ENCODE peak calls at places on chromosomes 2 and 18, in four cellular contexts. W, Z, K and Q are unnamed samples.

GRCh38 chr2:36561223-36561944 is 36.6 kb downstream of the FEZ2 start:
- DNase-seq in W (peak), Z (no peak), K (peak), Q (no peak)

GRCh38 chr18:71673498-71673897 is 870.6 kb downstream of the CBLN2 start:
- DNase-seq in W (no peak), Z (no peak), K (no peak), Q (no peak)

GRCh38 chr18:11850821-11851155 is 425 bp upstream of the CHMP1B start:
- DNase-seq in W (no peak), Z (no peak), K (no peak), Q (no peak)

GRCh38 chr2:84878459-84878858 is 2.4 kb downstream of the TRABD2A start:
- DNase-seq in W (no peak), Z (no peak), K (no peak), Q (no peak)

GRCh38 chr2:13401312-13401711 is 684.6 kb downstream of the TRIB2 start:
- DNase-seq in W (no peak), Z (no peak), K (no peak), Q (no peak)

GRCh38 chr18:76376225-76376624 is 118.8 kb downstream of the ZNF516 start:
- DNase-seq in W (no peak), Z (no peak), K (no peak), Q (peak)

GRCh38 chr2:218546012-218546411 is 22.1 kb downstream of the USP37 start:
- DNase-seq in W (no peak), Z (no peak), K (no peak), Q (no peak)

GRCh38 chr2:240602266-240603050 is 15.9 kb downstream of the CAPN10 start:
- DNase-seq in W (no peak), Z (no peak), K (no peak), Q (no peak)

GRCh38 chr2:218983263-218983970 is 1.6 kb downstream of the FEV start:
- DNase-seq in W (no peak), Z (no peak), K (no peak), Q (no peak)

GRCh38 chr2:48760848-48761247 is 5.3 kb upstream of the LHCGR start:
- DNase-seq in W (no peak), Z (no peak), K (no peak), Q (no peak)

GRCh38 chr18:75500510-75500909 is 73.0 kb upstream of the SMIM21 start:
- DNase-seq in W (no peak), Z (no peak), K (no peak), Q (no peak)

GRCh38 chr2:127650785-127651380 is 4.9 kb downstream of the GPR17 start:
- DNase-seq in W (no peak), Z (no peak), K (no peak), Q (no peak)

GRCh38 chr2:1510184-1510583 is 96.9 kb downstream of the TPO start:
- DNase-seq in W (no peak), Z (no peak), K (no peak), Q (no peak)

GRCh38 chr2:154133823-154134222 is 262.1 kb downstream of the GALNT13 start:
- DNase-seq in W (no peak), Z (no peak), K (no peak), Q (no peak)

GRCh38 chr2:238987352-238987981 is 139.6 kb downstream of the TWIST2 start:
- DNase-seq in W (no peak), Z (no peak), K (no peak), Q (no peak)

GRCh38 chr2:233076749-233077148 is 16.6 kb downstream of the INPP5D start:
- DNase-seq in W (peak), Z (no peak), K (no peak), Q (no peak)

GRCh38 chr18:45631077-45631476 is 15.8 kb downstream of the SLC14A2 start:
- DNase-seq in W (no peak), Z (no peak), K (no peak), Q (no peak)

GRCh38 chr2:26162963-26163362 is 9.9 kb upstream of the GAREM2 start:
- DNase-seq in W (no peak), Z (no peak), K (no peak), Q (no peak)

GRCh38 chr18:31399336-31400032 is 22.9 kb downstream of the DSG4 start:
- DNase-seq in W (peak), Z (no peak), K (no peak), Q (no peak)

GRCh38 chr18:9708057-9708881 is at the start of gene RAB31:
- DNase-seq in W (peak), Z (peak), K (peak), Q (peak)

GRCh38 chr2:201008000-201008829 is 44.8 kb upstream of the ORC2 start:
- DNase-seq in W (no peak), Z (no peak), K (no peak), Q (no peak)

GRCh38 chr2:98324181-98324580 is 22.1 kb upstream of the CNGA3 start:
- DNase-seq in W (no peak), Z (no peak), K (no peak), Q (no peak)

GRCh38 chr2:26330114-26330581 is 15.8 kb upstream of the SELENOI start:
- DNase-seq in W (peak), Z (peak), K (peak), Q (peak)

GRCh38 chr18:39872566-39872965 is 2082.5 kb upstream of the PIK3C3 start:
- DNase-seq in W (no peak), Z (no peak), K (no peak), Q (no peak)

GRCh38 chr2:46669996-46670793 is 190.8 kb downstream of the TMEM247 start:
- DNase-seq in W (no peak), Z (no peak), K (no peak), Q (no peak)

GRCh38 chr2:151357359-151357758 is at the start of gene TNFAIP6:
- DNase-seq in W (peak), Z (no peak), K (no peak), Q (no peak)

GRCh38 chr2:240355001-240355891 is 80.2 kb upstream of the GPC1 start:
- DNase-seq in W (no peak), Z (no peak), K (peak), Q (no peak)

GRCh38 chr2:73841912-73842738 is 13.4 kb downstream of the STAMBP start:
- DNase-seq in W (no peak), Z (no peak), K (no peak), Q (no peak)

GRCh38 chr2:130391058-130391871 is 35.4 kb downstream of the PTPN18 start:
- DNase-seq in W (peak), Z (peak), K (peak), Q (peak)

GRCh38 chr2:65231892-65232477 is 4.4 kb downstream of the ACTR2 start:
- DNase-seq in W (peak), Z (no peak), K (no peak), Q (peak)

GRCh38 chr18:69969491-69969890 is 21.8 kb upstream of the CD226 start:
- DNase-seq in W (peak), Z (no peak), K (no peak), Q (no peak)

GRCh38 chr2:2581331-2582159 is 250.5 kb upstream of the MYT1L start:
- DNase-seq in W (no peak), Z (no peak), K (no peak), Q (no peak)

GRCh38 chr2:83113953-83114352 is 1345.1 kb downstream of the SUCLG1 start:
- DNase-seq in W (no peak), Z (no peak), K (no peak), Q (no peak)

GRCh38 chr18:48023334-48024008 is 93.0 kb upstream of the SMAD2 start:
- DNase-seq in W (peak), Z (peak), K (peak), Q (peak)

GRCh38 chr18:58527116-58528010 is 101.5 kb downstream of the ALPK2 start:
- DNase-seq in W (no peak), Z (no peak), K (no peak), Q (no peak)

GRCh38 chr2:8720741-8721140 is 38.9 kb downstream of the ID2 start:
- DNase-seq in W (no peak), Z (no peak), K (no peak), Q (no peak)

GRCh38 chr2:171210216-171210863 is 49.6 kb upstream of the TLK1 start:
- DNase-seq in W (no peak), Z (no peak), K (no peak), Q (no peak)

GRCh38 chr18:23572012-23572411 is 14.3 kb downstream of the NPC1 start:
- DNase-seq in W (no peak), Z (no peak), K (no peak), Q (no peak)

GRCh38 chr2:200509227-200509607 is 651 bp downstream of the KCTD18 start:
- DNase-seq in W (peak), Z (no peak), K (no peak), Q (peak)

GRCh38 chr2:160613466-160614153 is 120.0 kb upstream of the RBMS1 start:
- DNase-seq in W (peak), Z (no peak), K (no peak), Q (no peak)

GRCh38 chr2:160612266-160612864 is 118.8 kb upstream of the RBMS1 start:
- DNase-seq in W (no peak), Z (no peak), K (no peak), Q (no peak)

GRCh38 chr2:160608525-160609085 is 115.0 kb upstream of the RBMS1 start:
- DNase-seq in W (no peak), Z (no peak), K (no peak), Q (no peak)

GRCh38 chr2:160606336-160606735 is 112.7 kb upstream of the RBMS1 start:
- DNase-seq in W (no peak), Z (no peak), K (no peak), Q (no peak)

GRCh38 chr2:160609346-160609745 is 115.7 kb upstream of the RBMS1 start:
- DNase-seq in W (no peak), Z (no peak), K (no peak), Q (no peak)
- TF ChIP-seq POLR2A in W (no peak), Z (no peak), K (no peak), Q (no peak)

GRCh38 chr2:120439637-120440384 is 93.9 kb downstream of the INHBB start:
- DNase-seq in W (no peak), Z (no peak), K (no peak), Q (no peak)

GRCh38 chr2:120438301-120439066 is 92.5 kb downstream of the INHBB start:
- DNase-seq in W (no peak), Z (no peak), K (no peak), Q (no peak)

GRCh38 chr2:120440521-120441350 is 94.8 kb downstream of the INHBB start:
- DNase-seq in W (no peak), Z (no peak), K (no peak), Q (no peak)

GRCh38 chr2:120437604-120438000 is 91.7 kb downstream of the INHBB start:
- DNase-seq in W (no peak), Z (no peak), K (no peak), Q (no peak)

DNA sequence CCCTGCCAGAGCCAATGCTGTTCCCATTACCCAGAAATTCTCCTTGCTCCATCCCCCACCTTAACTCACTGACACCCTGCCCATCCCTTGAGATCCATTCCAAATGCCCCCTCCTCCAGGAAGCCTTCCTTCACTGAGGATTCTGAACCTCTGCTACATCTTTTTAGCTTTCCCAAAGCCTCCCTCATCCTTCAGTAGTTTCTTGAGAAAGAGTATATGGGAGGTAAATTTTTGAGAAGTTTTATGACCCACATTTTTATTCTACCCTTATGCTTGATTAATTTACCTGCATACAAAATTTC is 93.1 kb downstream of the INHBB start:
- DNase-seq in W (no peak), Z (no peak), K (no peak), Q (no peak)
- TF ChIP-seq POLR2A in W (no peak), Z (no peak), K (no peak), Q (no peak)

DNA sequence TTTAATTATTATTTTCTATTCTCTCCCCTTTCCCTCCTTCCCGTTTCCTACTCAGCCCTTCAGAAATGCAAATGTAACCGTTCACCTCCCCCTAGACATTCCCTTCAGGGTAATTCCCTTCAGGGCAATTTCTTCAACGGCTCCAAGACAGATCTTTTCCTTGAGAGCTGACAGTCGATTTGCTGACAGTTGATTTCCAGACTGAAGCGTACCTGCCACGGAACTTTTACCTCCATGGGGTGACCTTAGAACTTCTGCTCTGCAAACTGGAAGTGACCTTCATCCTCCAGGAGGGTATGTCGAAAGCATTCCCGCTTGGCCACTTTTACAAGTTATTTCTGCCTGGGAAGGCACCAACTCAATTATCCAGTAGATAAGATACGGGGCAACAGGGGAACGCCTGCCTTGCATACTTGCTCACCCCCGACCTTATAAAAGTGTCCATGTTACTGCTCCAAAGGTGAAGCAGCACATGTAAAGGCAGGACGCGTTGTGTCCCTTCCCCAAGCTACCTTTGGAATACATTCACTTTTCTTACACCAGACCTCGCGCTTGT is 18.5 kb downstream of the B3GNT7 start:
- DNase-seq in W (no peak), Z (no peak), K (no peak), Q (no peak)
- TF ChIP-seq POLR2A in W (no peak), Z (no peak), K (no peak), Q (no peak)

DNA sequence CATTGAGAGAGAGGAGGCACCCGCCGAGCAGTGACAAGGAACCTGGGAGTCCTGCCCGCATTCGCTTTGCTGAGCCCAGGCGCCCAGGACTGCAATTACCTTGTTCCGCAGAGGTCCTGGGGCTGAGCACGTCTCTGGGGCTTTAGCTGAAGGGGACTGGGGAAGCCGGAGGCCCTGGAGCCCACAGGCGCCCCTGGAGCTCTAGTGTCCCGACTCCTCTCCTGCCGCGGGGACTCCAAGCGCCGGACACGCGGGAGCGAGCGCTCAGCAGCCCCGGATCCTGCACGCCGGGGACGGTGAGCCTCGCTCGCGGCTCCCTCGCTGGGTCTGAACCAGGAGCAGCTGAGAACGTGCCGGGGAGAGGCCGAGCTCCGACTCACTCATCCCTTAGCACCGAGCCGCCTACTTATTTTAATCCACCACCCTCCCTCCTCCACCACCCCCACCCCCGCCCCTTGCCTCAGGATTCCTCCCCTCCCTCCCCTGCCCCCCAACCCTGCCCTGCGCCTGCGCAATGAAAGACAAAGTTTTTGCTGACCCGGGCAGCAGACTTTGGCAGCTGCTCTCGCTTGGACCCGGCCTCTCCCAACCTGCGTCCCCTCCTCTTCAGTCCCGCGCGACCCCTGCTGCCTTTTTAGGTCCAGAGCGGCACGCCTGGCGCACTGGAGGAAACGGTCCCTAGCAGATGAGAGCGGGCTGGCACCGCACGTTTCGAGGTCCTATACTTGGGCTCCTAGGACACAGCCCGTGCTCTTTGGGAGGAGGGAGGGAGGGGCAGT is at the start of gene OSR1:
- DNase-seq in W (no peak), Z (peak), K (peak), Q (no peak)
- TF ChIP-seq POLR2A in W (no peak), Z (no peak), K (no peak), Q (no peak)

DNA sequence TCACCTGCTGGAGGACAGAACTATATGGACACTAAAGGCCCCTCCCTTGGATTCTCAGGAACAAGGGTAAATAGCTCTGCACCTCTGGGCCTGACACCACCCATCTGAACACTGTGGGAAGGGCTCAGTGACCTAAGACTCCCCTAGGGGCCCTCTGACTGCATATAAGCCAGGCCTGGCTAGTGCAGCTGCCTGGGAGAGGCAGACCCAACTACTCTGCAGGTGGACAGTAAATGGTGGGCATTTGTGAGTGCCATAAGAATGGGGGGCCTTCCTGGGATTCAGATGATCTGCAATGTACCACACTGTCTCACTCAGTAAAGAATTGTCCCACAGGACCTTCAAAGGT is 11.2 kb upstream of the WIPF1 start:
- DNase-seq in W (no peak), Z (no peak), K (no peak), Q (no peak)
- TF ChIP-seq POLR2A in W (no peak), Z (no peak), K (no peak), Q (no peak)

GRCh38 chr2:223725494-223725893 is 111.9 kb downstream of the AP1S3 start:
- DNase-seq in W (peak), Z (peak), K (peak), Q (no peak)

GRCh38 chr2:223721746-223722145 is 115.6 kb downstream of the AP1S3 start:
- DNase-seq in W (no peak), Z (no peak), K (no peak), Q (no peak)

GRCh38 chr2:223724831-223725230 is 112.6 kb downstream of the AP1S3 start:
- DNase-seq in W (no peak), Z (no peak), K (no peak), Q (no peak)

GRCh38 chr2:223722226-223722625 is 115.2 kb downstream of the AP1S3 start:
- DNase-seq in W (no peak), Z (no peak), K (no peak), Q (no peak)

GRCh38 chr2:223723954-223724411 is 113.4 kb downstream of the AP1S3 start:
- DNase-seq in W (peak), Z (no peak), K (no peak), Q (no peak)
- TF ChIP-seq POLR2A in W (no peak), Z (no peak), K (no peak), Q (no peak)

GRCh38 chr2:216013080-216013909 is at the start of gene MREG:
- DNase-seq in W (peak), Z (peak), K (peak), Q (peak)
- TF ChIP-seq POLR2A in W (no peak), Z (no peak), K (no peak), Q (no peak)

GRCh38 chr2:202634556-202635440 is at the start of gene FAM117B:
- DNase-seq in W (peak), Z (peak), K (peak), Q (peak)
- TF ChIP-seq POLR2A in W (peak), Z (no peak), K (peak), Q (peak)